ENCODE peak calls at places on chromosomes 13 and 19, in five cellular contexts. J, M, G, P and H are unnamed samples.

GRCh38 chr19:16370671-16371391 is 46.2 kb downstream of the KLF2 start:
- DNase-seq in J (no peak), P (no peak), M (no peak), G (no peak), H (no peak)

GRCh38 chr13:46968450-46968849 is 71.6 kb upstream of the HTR2A start:
- DNase-seq in G (no peak), P (no peak), J (no peak), M (no peak), H (no peak)

GRCh38 chr19:34881982-34882381 is 44.7 kb upstream of the ZNF30 start:
- DNase-seq in M (no peak), G (no peak), P (no peak), J (no peak), H (no peak)

GRCh38 chr13:102039264-102039663 is 362.6 kb downstream of the FGF14 start:
- DNase-seq in G (peak), J (no peak), M (no peak), P (no peak), H (no peak)

GRCh38 chr19:43675269-43675879 is 5.4 kb upstream of the PLAUR start:
- DNase-seq in G (no peak), J (no peak), P (peak), M (peak), H (no peak)

GRCh38 chr19:34273121-34273845 is 18.9 kb downstream of the GARRE1 start:
- DNase-seq in M (no peak), G (no peak), J (no peak), P (no peak), H (no peak)

GRCh38 chr13:28046981-28047380 is 53.4 kb downstream of the FLT3 start:
- DNase-seq in G (no peak), P (no peak), J (no peak), M (no peak), H (no peak)

GRCh38 chr19:20334760-20335159 is 167.7 kb downstream of the ZNF486 start:
- DNase-seq in J (no peak), M (no peak), G (no peak), P (no peak), H (no peak)

GRCh38 chr19:4386038-4386782 is 14.1 kb downstream of the SH3GL1 start:
- DNase-seq in M (no peak), J (no peak), P (no peak), G (no peak), H (no peak)

GRCh38 chr19:2495651-2496316 is 19.9 kb downstream of the GADD45B start:
- DNase-seq in P (no peak), G (peak), M (no peak), J (no peak), H (no peak)

GRCh38 chr13:113291997-113292862 is 4.8 kb upstream of the LAMP1 start:
- DNase-seq in P (no peak), M (peak), G (no peak), J (no peak), H (no peak)

GRCh38 chr19:31528261-31528660 is 179.0 kb upstream of the TSHZ3 start:
- DNase-seq in J (no peak), P (no peak), G (peak), M (no peak), H (no peak)

GRCh38 chr19:1825909-1826556 is 14.0 kb upstream of the ATP8B3 start:
- DNase-seq in P (peak), J (peak), M (peak), G (peak), H (peak)

GRCh38 chr13:98998831-98999634 is 21.2 kb upstream of the DOCK9 start:
- DNase-seq in M (peak), J (no peak), P (no peak), G (no peak), H (no peak)

GRCh38 chr13:30421093-30422055 is 919 bp upstream of the UBE2L5 start:
- DNase-seq in P (peak), G (peak), M (peak), J (peak), H (peak)

GRCh38 chr13:42116225-42116624 is 67.8 kb downstream of the DGKH start:
- DNase-seq in G (no peak), J (no peak), P (no peak), M (no peak), H (no peak)

GRCh38 chr19:2775556-2776430 is 7.3 kb downstream of the SGTA start:
- DNase-seq in M (peak), J (no peak), P (no peak), G (peak), H (peak)

GRCh38 chr13:94664889-94665288 is 47.5 kb downstream of the SOX21 start:
- DNase-seq in J (no peak), M (no peak), G (no peak), P (no peak), H (no peak)

GRCh38 chr19:14031719-14032480 is at the start of gene IL27RA:
- DNase-seq in J (peak), P (peak), M (peak), G (peak), H (peak)

GRCh38 chr13:40251343-40252032 is 415.0 kb downstream of the FOXO1 start:
- DNase-seq in P (no peak), M (peak), G (no peak), J (no peak), H (no peak)

GRCh38 chr13:24905242-24905641 is 141.3 kb downstream of the RNF17 start:
- DNase-seq in M (no peak), J (no peak), G (no peak), P (no peak), H (no peak)

GRCh38 chr13:24664726-24665409 is 15.3 kb upstream of the ATP12A start:
- DNase-seq in P (no peak), M (no peak), G (no peak), J (no peak), H (no peak)

GRCh38 chr19:23772668-23773063 is 14.0 kb upstream of the ZNF681 start:
- DNase-seq in J (no peak), P (no peak), M (no peak), G (no peak), H (no peak)

GRCh38 chr19:41703602-41704293 is 4.7 kb upstream of the CEACAM5 start:
- DNase-seq in G (no peak), J (no peak), P (no peak), M (no peak), H (peak)

GRCh38 chr19:488505-489417 is 7.5 kb upstream of the MADCAM1 start:
- DNase-seq in P (peak), G (peak), J (peak), M (peak), H (peak)

GRCh38 chr13:47457631-47458030 is 543.4 kb downstream of the SUCLA2 start:
- DNase-seq in P (no peak), G (no peak), J (no peak), M (no peak), H (no peak)

GRCh38 chr13:97274782-97275252 is 52.7 kb downstream of the MBNL2 start:
- DNase-seq in G (no peak), M (no peak), P (peak), J (no peak), H (no peak)

GRCh38 chr19:50496189-50497029 is 14.6 kb downstream of the JOSD2 start:
- DNase-seq in M (no peak), P (no peak), G (peak), J (no peak), H (peak)

GRCh38 chr13:110949116-110949515 is 34.2 kb upstream of the ANKRD10 start:
- DNase-seq in J (no peak), M (no peak), P (no peak), G (no peak), H (no peak)

GRCh38 chr13:48303331-48304131 is at the start of gene RB1:
- DNase-seq in G (peak), J (peak), P (peak), M (peak), H (peak)

GRCh38 chr19:42450314-42450934 is 7.7 kb upstream of the CXCL17 start:
- DNase-seq in P (peak), G (peak), J (peak), M (peak), H (peak)

GRCh38 chr19:53808710-53809125 is 15.4 kb downstream of the NLRP12 start:
- DNase-seq in G (no peak), M (no peak), P (peak), J (no peak), H (no peak)

GRCh38 chr19:42279902-42280760 is 11.1 kb downstream of the CIC start:
- DNase-seq in M (peak), G (peak), P (peak), J (peak), H (peak)

GRCh38 chr13:74274946-74275345 is 140.7 kb upstream of the KLF12 start:
- DNase-seq in G (no peak), P (no peak), M (no peak), J (no peak), H (no peak)

GRCh38 chr19:11138659-11139526 is 16.7 kb downstream of the SPC24 start:
- DNase-seq in G (peak), M (no peak), J (peak), P (peak), H (peak)

GRCh38 chr19:6069268-6069771 is 41.0 kb downstream of the RFX2 start:
- DNase-seq in P (no peak), M (no peak), G (no peak), J (no peak), H (peak)